ENCODE peak calls at places on chromosome 16, in ten cellular contexts. B is HuH-7.5; Y is DMS79 treated with DMSO at 0.1 percent for 48 hours; X is prostate gland; A is Peyer's patch; W is stimulated activated CD8-positive, alpha-beta memory T cell treated with anti-CD3 and anti-CD28 coated beads, Interleukin-2, amount 100 ng/mL, for 48 hours; S is NCI-H1092; I is T-cell; E is IMR-90; J is T-helper 17 cell. L is an unnamed sample.

GRCh38 chr16:29777576-29778360 is at the start of gene ZG16:
- DNase-seq in B (no peak), Y (no peak), X (no peak), A (no peak), W (no peak), S (no peak), I (no peak), E (no peak), J (no peak), L (no peak)

GRCh38 chr16:58417035-58417434 is 24.8 kb downstream of the GINS3 start:
- DNase-seq in B (no peak), Y (no peak), X (no peak), A (no peak), W (no peak), S (no peak), I (no peak), E (no peak), J (no peak), L (no peak)

GRCh38 chr16:17776465-17776864 is 305.7 kb upstream of the XYLT1 start:
- DNase-seq in B (no peak), Y (no peak), X (no peak), A (no peak), W (no peak), S (no peak), I (no peak), E (no peak), J (no peak), L (no peak)

GRCh38 chr16:58814348-58814801 is 80.3 kb upstream of the GOT2 start:
- DNase-seq in B (peak), Y (peak), X (peak), A (no peak), W (no peak), S (no peak), I (peak), E (peak), J (peak), L (no peak)

GRCh38 chr16:76885776-76886175 is 305.2 kb upstream of the MON1B start:
- DNase-seq in B (no peak), Y (no peak), X (no peak), A (no peak), W (no peak), S (no peak), I (no peak), E (no peak), J (no peak), L (no peak)

GRCh38 chr16:72829846-72830620 is 217.9 kb downstream of the ZFHX3 start:
- DNase-seq in B (no peak), Y (no peak), X (no peak), A (no peak), W (no peak), S (no peak), I (no peak), E (peak), J (no peak), L (no peak)

GRCh38 chr16:1494711-1495110 is 1.6 kb downstream of the TELO2 start:
- DNase-seq in B (no peak), Y (no peak), X (no peak), A (no peak), W (no peak), S (no peak), I (no peak), E (peak), J (no peak), L (no peak)

GRCh38 chr16:8678068-8678927 is 3.9 kb downstream of the ABAT start:
- DNase-seq in B (no peak), Y (no peak), X (no peak), A (no peak), W (no peak), S (no peak), I (no peak), E (peak), J (no peak), L (no peak)

L was measured in epithelial cell of proximal tubule.